ENCODE peak calls at places on chromosomes 4 and X, in seven cellular contexts. X, T, B, G, K, U and R are unnamed samples.

GRCh38 chr4:118279920-118280432 is 72.8 kb downstream of the PRSS12 start:
- DNase-seq in X (no peak), T (no peak), B (no peak), G (no peak), K (no peak), U (no peak), R (no peak)

GRCh38 chr4:158835456-158836369 is 66.9 kb downstream of the FNIP2 start:
- DNase-seq in X (no peak), T (no peak), B (no peak), G (no peak), K (no peak), U (no peak), R (no peak)

GRCh38 chr4:27684501-27685077 is 823.9 kb downstream of the STIM2 start:
- DNase-seq in X (no peak), T (peak), B (peak), G (no peak), K (no peak), U (peak), R (no peak)

GRCh38 chr4:169774466-169775445 is 17.0 kb upstream of the HPF1 start:
- DNase-seq in X (peak), T (no peak), B (peak), G (no peak), K (no peak), U (no peak), R (peak)

GRCh38 chr4:72567821-72568620 is 1.0 kb downstream of the ADAMTS3 start:
- DNase-seq in X (no peak), T (peak), B (peak), G (no peak), K (no peak), U (peak), R (no peak)

GRCh38 chrX:334331-334891 is 15.8 kb upstream of the GTPBP6 start:
- DNase-seq in X (no peak), T (no peak), B (peak), G (no peak), K (no peak), U (peak), R (no peak)

GRCh38 chrX:21800344-21800770 is 39.1 kb upstream of the MBTPS2 start:
- DNase-seq in X (no peak), T (peak), B (no peak), G (no peak), K (no peak), U (no peak), R (no peak)

GRCh38 chrX:69501433-69501832 is 2.7 kb upstream of the NALF2 start:
- DNase-seq in X (no peak), T (no peak), B (no peak), G (no peak), K (no peak), U (peak), R (no peak)

GRCh38 chr4:76426272-76426671 is 5.3 kb upstream of the CCDC158 start:
- DNase-seq in X (no peak), T (no peak), B (no peak), G (no peak), K (no peak), U (no peak), R (no peak)

GRCh38 chr4:76429636-76430035 is 5.4 kb upstream of the SHROOM3 start:
- DNase-seq in X (no peak), T (no peak), B (no peak), G (no peak), K (no peak), U (no peak), R (no peak)

GRCh38 chr4:76434901-76435688 is at the start of gene SHROOM3:
- DNase-seq in X (no peak), T (no peak), B (no peak), G (no peak), K (no peak), U (no peak), R (no peak)

GRCh38 chr4:76435689-76436176 is 704 bp downstream of the SHROOM3 start:
- DNase-seq in X (no peak), T (no peak), B (no peak), G (no peak), K (no peak), U (no peak), R (no peak)

DNA sequence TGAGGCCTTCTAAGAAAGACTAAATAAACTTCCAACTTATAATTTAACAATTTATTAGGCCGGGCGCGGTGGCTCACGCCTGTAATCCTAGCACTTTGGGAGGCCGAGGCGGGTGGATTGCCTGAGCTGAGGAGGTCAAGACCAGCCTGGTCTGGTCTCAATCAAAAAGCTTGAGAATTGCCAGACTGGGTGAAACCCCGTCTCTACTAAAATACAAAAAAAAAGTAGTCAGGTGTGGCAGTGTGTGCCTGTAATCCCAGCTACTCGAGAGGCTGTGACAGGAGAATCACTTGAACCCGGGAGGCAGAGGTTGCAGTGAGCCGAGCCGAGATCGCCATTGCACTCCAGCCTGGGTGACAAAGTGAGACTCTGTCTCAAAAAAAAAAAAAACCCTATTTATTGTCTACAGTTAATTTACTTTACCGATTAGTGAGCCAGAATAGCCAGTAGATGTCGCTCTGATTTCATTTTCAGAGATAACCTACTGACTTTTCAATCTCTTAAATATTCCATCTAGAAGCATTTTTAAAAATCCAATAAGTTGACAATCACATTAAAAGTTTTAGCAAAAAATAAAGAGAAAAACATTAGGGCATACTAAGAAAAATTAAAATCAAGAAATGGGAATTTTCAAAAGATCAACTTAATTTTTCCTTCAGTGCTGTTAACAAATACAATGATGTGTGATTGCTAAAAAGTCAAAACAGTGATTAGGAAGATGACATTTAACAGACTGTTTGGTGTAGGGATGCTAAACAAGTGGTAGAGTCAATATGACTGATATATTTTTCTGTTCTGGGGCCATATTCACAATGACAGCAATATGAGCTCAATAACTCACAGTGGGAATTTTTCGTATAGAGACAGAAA is 4.3 kb upstream of the SHROOM3 start:
- DNase-seq in X (peak), T (peak), B (no peak), G (no peak), K (peak), U (no peak), R (no peak)
- H3K4me3 ChIP-seq in X (no peak), T (no peak), B (no peak), G (no peak), K (no peak), U (no peak), R (no peak)

GRCh38 chr4:183588169-183588675 is 70.8 kb downstream of the RWDD4 start:
- DNase-seq in X (no peak), T (peak), B (no peak), G (no peak), K (no peak), U (no peak), R (no peak)
- H3K4me3 ChIP-seq in X (no peak), T (peak), B (no peak), G (no peak), K (no peak), U (peak), R (no peak)

GRCh38 chr4:120304801-120305200 is 238.2 kb upstream of the MAD2L1 start:
- DNase-seq in X (no peak), T (no peak), B (no peak), G (no peak), K (no peak), U (no peak), R (no peak)
- H3K4me3 ChIP-seq in X (no peak), T (no peak), B (no peak), G (no peak), K (no peak), U (no peak), R (no peak)

DNA sequence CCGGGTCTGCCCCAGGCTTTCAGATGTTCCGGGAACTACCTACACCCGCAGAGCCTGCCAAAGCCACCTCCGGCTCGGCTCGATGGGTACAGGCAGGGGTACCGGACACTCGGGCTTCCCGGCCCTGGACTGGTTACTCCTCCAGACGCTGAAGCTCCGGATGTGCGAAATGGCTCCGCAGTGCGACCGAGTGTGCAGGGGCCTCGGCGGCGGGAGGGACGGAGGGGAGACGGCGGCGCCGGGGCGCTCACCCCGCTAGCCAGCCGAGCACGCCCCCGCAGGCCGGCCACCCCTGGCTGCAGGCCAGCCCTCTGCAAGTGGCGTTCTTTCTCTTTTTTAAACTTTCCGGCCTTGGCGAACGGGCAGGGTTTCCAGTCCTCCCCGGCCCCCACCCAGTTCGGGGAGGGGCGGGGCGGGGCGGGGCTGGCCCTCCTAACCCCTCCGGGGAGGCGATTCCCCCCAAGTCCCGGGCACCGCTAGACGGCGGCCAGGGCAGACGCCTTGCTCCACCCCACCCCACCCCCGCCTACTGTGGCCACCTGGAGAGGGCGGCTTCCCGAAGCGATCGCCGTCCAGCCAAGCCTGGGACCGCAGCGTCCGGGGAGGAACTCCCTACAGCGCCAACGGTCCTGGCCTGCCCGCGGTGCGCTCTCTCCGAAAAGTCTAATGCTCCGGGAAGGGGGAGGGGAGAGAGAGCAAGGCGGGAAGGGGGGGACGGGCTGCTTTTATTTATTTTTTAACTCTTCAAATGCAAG is 7.5 kb downstream of the BCOR start:
- DNase-seq in X (no peak), T (no peak), B (peak), G (no peak), K (no peak), U (peak), R (no peak)
- H3K4me3 ChIP-seq in X (no peak), T (peak), B (peak), G (no peak), K (no peak), U (peak), R (no peak)

GRCh38 chr4:89681671-89682070 is 155.3 kb downstream of the SNCA start:
- DNase-seq in X (no peak), T (no peak), B (no peak), G (no peak), K (no peak), U (no peak), R (no peak)
- H3K4me3 ChIP-seq in X (no peak), T (no peak), B (no peak), G (no peak), K (no peak), U (no peak), R (no peak)